ENCODE peak calls at places on chromosomes 5 and 9, in six cellular contexts. G is HL-60, E is astrocyte of the cerebellum, X is esophagus squamous epithelium, S is adrenal gland, M is body of pancreas. I is an unnamed sample.

GRCh38 chr5:112957970-112958773 is 18.4 kb upstream of the DCP2 start:
- DNase-seq in M (peak; percentile 86), X (no peak), S (peak; percentile 79), E (peak; percentile 98), G (no peak), I (peak; percentile 96)

GRCh38 chr9:110744753-110745522 is 76.3 kb downstream of the MUSK start:
- DNase-seq in X (no peak), M (peak; percentile 6), G (no peak), S (peak; percentile 29), E (peak; percentile 96), I (peak; percentile 96)

GRCh38 chr5:74581988-74582365 is 58.6 kb downstream of the ENC1 start:
- DNase-seq in M (no peak), S (no peak), G (no peak), X (no peak), E (no peak), I (peak; percentile 15)

GRCh38 chr5:2656186-2656585 is 95.3 kb downstream of the IRX2 start:
- DNase-seq in S (no peak), G (no peak), M (no peak), X (no peak), E (peak; percentile 80), I (peak; percentile 12)

GRCh38 chr9:137917795-137918194 is 40.2 kb downstream of the CACNA1B start:
- DNase-seq in M (no peak), S (no peak), E (no peak), G (no peak), X (no peak), I (no peak)

GRCh38 chr5:54135042-54135441 is 175.3 kb downstream of the ARL15 start:
- DNase-seq in X (no peak), E (peak; percentile 8), M (no peak), G (no peak), S (no peak), I (no peak)

GRCh38 chr9:108033976-108034964 is 544.7 kb upstream of the KLF4 start:
- DNase-seq in G (no peak), S (no peak), X (no peak), M (peak; percentile 7), E (no peak), I (no peak)

GRCh38 chr5:81182396-81183390 is 50.4 kb upstream of the CKMT2 start:
- DNase-seq in G (no peak), X (no peak), E (no peak), M (no peak), S (no peak), I (peak; percentile 76)

GRCh38 chr5:72326298-72326649 is 6.1 kb downstream of the PTCD2 start:
- DNase-seq in S (no peak), M (no peak), E (no peak), G (no peak), X (no peak), I (no peak)

DNA sequence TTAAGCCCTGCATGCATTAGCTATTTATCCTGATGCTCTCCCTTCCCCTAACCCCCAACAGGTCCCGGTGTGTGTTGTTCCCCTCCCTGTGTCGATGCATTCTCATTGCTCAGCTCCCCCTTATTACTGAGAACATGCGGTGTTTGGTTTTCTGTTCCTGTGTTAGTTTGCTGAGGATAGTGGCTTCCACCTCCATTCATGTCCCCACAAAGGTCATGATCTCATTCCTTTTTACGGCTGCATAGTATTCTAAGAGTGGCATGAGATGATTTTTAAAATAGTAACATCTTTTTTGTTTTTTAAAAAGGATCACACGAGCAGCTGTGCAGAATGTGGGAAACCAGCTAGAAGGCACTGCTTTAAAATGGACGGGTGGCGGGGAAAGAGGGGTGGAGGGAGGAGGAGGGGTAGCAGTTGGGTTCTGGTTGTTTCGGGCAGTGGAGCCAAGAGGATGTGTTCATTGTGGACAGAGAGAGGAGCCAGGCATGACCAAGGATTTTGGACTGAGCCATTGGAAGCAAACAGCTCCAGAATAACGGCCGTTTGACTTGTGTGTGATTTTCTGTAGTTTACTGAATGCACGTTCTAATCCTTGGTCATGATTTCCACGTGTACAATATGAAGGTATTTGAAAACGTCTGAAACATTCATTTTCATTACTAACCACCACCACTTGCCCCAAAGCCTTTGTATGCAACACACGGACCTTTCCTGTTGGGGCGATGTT is 1.7 kb upstream of the TENT4A start:
- DNase-seq in M (no peak), E (no peak), G (no peak), S (no peak), X (no peak), I (no peak)
- TF ChIP-seq CTCF in M (no peak), E (no peak), G (no peak), S (no peak), X (no peak), I (no peak)

GRCh38 chr5:142059304-142059940 is 46.6 kb upstream of the GNPDA1 start:
- DNase-seq in E (no peak), M (peak; percentile 69), S (peak; percentile 74), G (no peak), X (no peak), I (no peak)
- TF ChIP-seq CTCF in E (peak; percentile 17), M (no peak), S (peak; percentile 41), G (no peak), X (no peak), I (no peak)

GRCh38 chr9:124133752-124134151 is 122.2 kb downstream of the LHX2 start:
- DNase-seq in X (no peak), S (no peak), M (peak; percentile 53), G (peak; percentile 81), E (no peak), I (no peak)
- TF ChIP-seq CTCF in X (no peak), S (peak; percentile 25), M (no peak), G (peak; percentile 42), E (peak; percentile 36), I (no peak)

DNA sequence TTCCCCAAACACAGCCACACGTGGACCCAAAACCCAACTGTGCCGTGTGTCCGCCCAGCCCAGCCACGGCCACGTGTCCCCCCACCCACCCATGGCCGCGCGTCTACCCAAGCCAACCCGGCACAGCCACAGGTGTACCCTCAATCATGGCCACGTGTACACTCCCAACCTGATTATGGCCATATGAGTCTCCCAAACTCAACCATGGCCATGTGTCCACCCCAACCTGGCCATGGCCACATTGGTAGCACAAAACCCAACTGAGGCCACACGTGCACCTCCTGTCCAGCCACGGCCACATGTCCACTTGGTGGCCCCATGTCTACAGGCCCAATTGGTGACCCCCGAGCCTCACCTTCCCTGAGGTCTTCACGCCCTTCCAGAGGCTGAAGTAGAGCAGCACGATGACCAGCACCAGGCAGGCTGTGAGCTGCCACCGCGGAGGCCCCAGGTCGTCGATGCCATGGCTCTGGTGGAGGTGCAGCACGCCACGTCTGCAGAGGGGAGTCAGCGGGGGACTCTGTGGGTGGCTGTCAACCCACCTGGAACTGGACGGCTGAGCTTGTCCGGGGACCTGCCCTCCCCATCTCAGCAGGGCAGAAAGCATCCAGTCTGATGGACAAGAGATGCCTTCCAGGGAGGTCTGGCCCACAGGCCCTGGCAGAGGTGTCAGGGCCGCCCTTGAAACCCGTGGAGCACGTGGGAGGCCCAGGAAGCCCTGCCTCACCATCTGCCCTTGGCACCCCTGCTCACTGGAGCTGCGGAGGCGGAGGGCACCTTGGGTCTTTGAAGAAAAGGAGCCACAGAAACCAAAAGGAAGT is 23.5 kb downstream of the SLC6A3 start:
- DNase-seq in M (no peak), X (no peak), E (no peak), S (no peak), G (no peak), I (no peak)
- TF ChIP-seq CTCF in M (no peak), X (no peak), E (no peak), S (no peak), G (no peak), I (no peak)

GRCh38 chr5:68999181-68999580 is 94.6 kb upstream of the SLC30A5 start:
- DNase-seq in S (no peak), M (no peak), G (no peak), E (no peak), X (no peak), I (no peak)

GRCh38 chr5:68995847-68996204 is 98.0 kb upstream of the SLC30A5 start:
- DNase-seq in G (no peak), M (no peak), X (no peak), E (no peak), S (no peak), I (peak; percentile 23)

GRCh38 chr5:68991279-68991678 is 102.5 kb upstream of the SLC30A5 start:
- DNase-seq in S (no peak), E (no peak), X (no peak), G (no peak), M (no peak), I (no peak)

GRCh38 chr5:69000216-69000615 is 93.6 kb upstream of the SLC30A5 start:
- DNase-seq in G (no peak), S (no peak), X (no peak), M (no peak), E (no peak), I (no peak)

DNA sequence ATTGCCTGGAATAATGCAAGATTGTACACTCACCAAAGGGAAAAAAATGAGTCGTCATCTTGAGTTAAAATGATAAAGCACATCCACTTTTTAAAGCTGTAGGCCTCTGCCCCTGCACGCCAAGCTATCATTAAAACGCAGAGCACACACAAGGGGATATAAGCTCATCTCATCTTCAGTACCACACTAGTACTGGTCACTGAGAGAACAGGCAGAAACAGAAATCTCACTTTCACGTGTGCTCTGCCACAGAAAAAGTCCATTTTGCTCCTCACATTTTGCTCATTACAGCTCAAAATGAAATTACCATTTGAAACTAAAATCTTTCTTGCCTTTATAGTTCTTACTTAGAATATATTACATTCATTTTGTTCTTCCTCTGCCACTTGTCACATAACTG is 99.2 kb upstream of the SLC30A5 start:
- DNase-seq in M (no peak), E (no peak), S (no peak), X (no peak), G (no peak), I (peak; percentile 37)
- TF ChIP-seq CTCF in M (no peak), E (no peak), S (no peak), X (no peak), G (no peak), I (no peak)

DNA sequence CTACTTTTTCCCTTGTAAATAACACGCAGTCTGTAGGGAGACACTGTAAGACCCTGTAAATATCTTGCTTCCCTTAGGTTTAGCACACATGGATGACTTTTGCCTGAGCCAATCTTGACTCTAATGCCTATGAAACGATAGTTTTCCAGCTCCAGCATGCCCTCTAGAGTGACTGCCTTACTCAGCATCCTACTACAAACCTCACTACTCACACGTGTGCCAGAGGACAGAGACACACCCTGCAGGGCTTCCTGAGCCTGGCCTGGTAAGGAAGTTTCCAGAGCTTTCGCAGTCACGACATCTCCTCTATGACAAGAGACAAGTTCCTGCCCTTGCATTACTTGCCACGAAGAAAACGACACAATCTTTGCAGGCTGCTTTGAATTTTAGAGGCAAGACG is 138.1 kb downstream of the ATPSCKMT start:
- DNase-seq in E (peak; percentile 27), X (no peak), M (no peak), G (peak; percentile 31), S (no peak), I (peak; percentile 48)
- TF ChIP-seq CTCF in E (peak; percentile 60), X (no peak), M (no peak), G (no peak), S (peak; percentile 51), I (peak; percentile 54)

GRCh38 chr5:154754460-154755360 is 467 bp upstream of the LARP1 start:
- DNase-seq in X (peak; percentile 96), G (peak; percentile 99), S (peak; percentile 100), M (peak; percentile 100), E (peak; percentile 98), I (peak; percentile 90)
- TF ChIP-seq CTCF in X (peak; percentile 45), G (no peak), S (peak; percentile 36), M (no peak), E (peak; percentile 49), I (peak; percentile 40)

DNA sequence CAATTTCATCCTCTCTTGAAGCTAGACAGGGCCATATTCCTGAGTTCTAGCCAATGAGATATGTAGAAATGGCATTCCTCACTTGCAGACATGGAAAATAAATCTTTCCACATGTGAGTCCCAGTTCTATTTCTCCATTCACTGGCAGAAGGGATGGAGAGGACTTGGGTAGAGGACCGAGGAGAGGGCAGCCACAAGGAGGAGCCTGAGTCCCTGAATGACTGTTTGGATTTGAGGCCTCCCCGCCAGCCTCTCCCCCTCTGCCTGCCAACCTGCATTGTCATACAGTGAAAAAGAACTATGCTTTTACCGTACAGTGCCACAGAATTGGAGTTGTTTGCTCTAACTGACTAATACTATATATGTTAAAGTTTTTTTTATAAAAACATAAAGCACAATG is 583.0 kb upstream of the WWC1 start:
- DNase-seq in M (no peak), X (no peak), E (no peak), S (no peak), G (no peak), I (no peak)
- TF ChIP-seq CTCF in M (no peak), X (no peak), E (no peak), S (no peak), G (no peak), I (peak; percentile 4)

I was measured in bronchial epithelial cell.